ENCODE peak calls at places on chromosomes 16 and 17, in six cellular contexts. P is A673, I is hepatocyte, U is fibroblast of lung, A is PC-9, S is HCT116. O is an unnamed sample.

GRCh38 chr17:82859431-82860403 is 19.9 kb upstream of the ZNF750 start:
- DNase-seq in U (no peak), I (peak), P (peak), S (peak), A (peak), O (peak)

GRCh38 chr17:21167303-21167702 is 40.5 kb downstream of the DHRS7B start:
- DNase-seq in A (no peak), P (no peak), U (peak), S (no peak), I (no peak), O (no peak)

GRCh38 chr16:68798398-68798797 is 44.9 kb upstream of the TANGO6 start:
- DNase-seq in P (no peak), A (peak), I (no peak), S (no peak), U (no peak), O (no peak)

GRCh38 chr17:45391918-45392317 is 40.8 kb downstream of the ARHGAP27 start:
- DNase-seq in U (no peak), I (no peak), A (no peak), P (no peak), S (no peak), O (no peak)

GRCh38 chr16:30983289-30983889 is 1.6 kb upstream of the HSD3B7 start:
- DNase-seq in P (no peak), I (no peak), A (no peak), S (no peak), U (no peak), O (no peak)

GRCh38 chr17:64152428-64153125 is 22.6 kb upstream of the ERN1 start:
- DNase-seq in S (no peak), U (no peak), P (no peak), I (no peak), A (no peak), O (no peak)

GRCh38 chr17:45287526-45288264 is 25.8 kb upstream of the SPATA32 start:
- DNase-seq in S (no peak), I (no peak), P (no peak), A (no peak), U (no peak), O (no peak)

GRCh38 chr16:54268766-54269165 is 17.8 kb downstream of the IRX3 start:
- DNase-seq in S (no peak), I (no peak), U (no peak), A (no peak), P (no peak), O (no peak)

GRCh38 chr17:79132271-79133064 is 57.8 kb downstream of the ENGASE start:
- DNase-seq in P (no peak), I (no peak), S (no peak), A (no peak), U (no peak), O (no peak)

GRCh38 chr17:44086364-44087311 is 16.1 kb downstream of the G6PC3 start:
- DNase-seq in P (peak), U (peak), A (peak), S (peak), I (peak), O (peak)

GRCh38 chr17:72115789-72116520 is 4.9 kb upstream of the SOX9 start:
- DNase-seq in P (no peak), S (no peak), U (no peak), I (no peak), A (no peak), O (no peak)

GRCh38 chr17:72117748-72118587 is 2.9 kb upstream of the SOX9 start:
- DNase-seq in U (no peak), S (no peak), I (no peak), A (peak), P (no peak), O (no peak)

GRCh38 chr17:72118588-72119279 is 2.1 kb upstream of the SOX9 start:
- DNase-seq in A (peak), P (peak), I (peak), U (peak), S (peak), O (peak)

GRCh38 chr17:72117470-72117747 is 3.4 kb upstream of the SOX9 start:
- DNase-seq in S (no peak), U (no peak), A (no peak), P (no peak), I (no peak), O (no peak)

GRCh38 chr17:72116692-72117469 is 3.9 kb upstream of the SOX9 start:
- DNase-seq in S (no peak), A (no peak), P (no peak), U (peak), I (peak), O (no peak)
- TF ChIP-seq EZH2 in S (no peak), A (no peak), P (no peak), U (peak), I (peak), O (no peak)

DNA sequence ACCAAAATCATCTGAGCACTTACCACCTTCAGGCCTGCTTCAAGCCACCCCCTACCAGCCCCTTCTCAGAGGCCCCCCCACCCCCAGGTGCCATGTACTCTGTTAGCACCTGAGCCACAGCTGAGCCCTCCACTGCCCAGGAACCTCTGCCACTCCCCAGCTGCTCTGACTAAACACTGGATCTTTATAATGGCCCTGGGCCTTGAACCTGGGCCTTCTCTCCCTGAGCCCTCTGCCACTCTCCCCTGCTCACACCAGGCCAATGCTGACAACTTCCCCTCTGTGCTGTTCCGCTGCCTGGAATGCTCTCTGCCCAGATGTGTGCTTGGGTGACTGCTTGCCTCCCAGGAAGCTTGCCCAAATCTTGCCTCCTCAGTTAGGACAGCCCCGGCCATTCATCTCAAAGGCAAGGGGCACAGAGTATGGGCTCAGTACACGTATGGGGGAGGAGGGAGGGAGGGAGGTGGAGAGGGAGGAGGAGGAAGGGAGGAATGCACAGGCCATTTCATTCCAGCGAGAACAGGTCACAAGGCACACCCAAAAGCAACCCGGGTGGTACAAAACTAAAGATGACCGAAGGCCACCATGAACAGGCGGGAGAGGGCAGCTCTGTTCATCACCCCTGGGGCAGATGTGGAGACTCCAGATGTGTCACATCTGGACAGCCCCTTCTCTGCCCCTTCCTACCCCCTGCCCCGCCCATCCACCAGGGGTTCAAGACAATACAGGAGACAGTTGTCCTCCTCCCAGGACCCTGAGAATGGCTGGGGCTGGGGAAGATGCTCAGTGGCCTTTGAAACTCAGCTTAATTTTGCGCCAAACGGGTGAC is 15.3 kb upstream of the TNFRSF13B start:
- DNase-seq in I (no peak), U (no peak), P (no peak), A (no peak), S (no peak), O (no peak)
- H3K27ac ChIP-seq in I (no peak), U (no peak), P (no peak), A (no peak), S (no peak), O (no peak)

GRCh38 chr16:88924834-88925539 is 52.0 kb downstream of the CBFA2T3 start:
- DNase-seq in A (peak), S (peak), I (peak), P (peak), U (peak), O (peak)
- TF ChIP-seq EZH2 in A (no peak), S (no peak), I (no peak), P (no peak), U (no peak), O (no peak)

DNA sequence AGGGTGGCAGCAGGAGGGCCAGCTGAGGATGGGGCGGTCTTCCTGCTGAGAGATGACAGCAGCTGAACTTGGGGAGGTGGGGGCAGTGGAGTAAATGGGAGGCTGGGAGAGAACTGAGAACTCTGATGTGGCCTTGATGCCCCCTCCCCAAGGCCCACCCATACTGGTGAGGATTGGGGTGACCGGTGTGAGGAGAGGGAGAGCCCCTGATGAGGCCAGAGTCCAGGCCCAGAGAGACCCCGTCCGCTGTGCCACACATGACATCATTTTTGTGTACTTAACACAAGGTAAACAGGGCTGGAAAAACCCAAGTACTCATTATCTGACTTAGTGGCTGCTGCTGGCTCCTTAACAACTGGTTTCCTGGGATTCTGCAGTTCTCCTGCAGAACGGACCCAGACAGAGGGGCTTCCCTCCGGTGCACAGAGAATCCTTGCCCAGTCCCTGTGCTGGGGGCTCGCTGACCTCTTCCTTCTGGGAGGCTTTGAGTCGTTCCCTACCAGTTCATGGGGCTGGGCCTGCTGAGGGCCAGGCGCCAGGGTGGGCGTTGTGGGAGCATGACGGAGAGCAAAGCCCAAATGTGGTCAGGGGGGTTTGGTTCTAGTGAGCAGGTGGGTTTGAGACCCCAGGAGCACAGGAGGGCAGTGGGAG is 207.6 kb downstream of the RAB11FIP4 start:
- DNase-seq in S (no peak), A (no peak), P (no peak), I (peak), U (no peak), O (peak)
- H3K27ac ChIP-seq in S (no peak), A (no peak), P (no peak), I (peak), U (no peak), O (no peak)

DNA sequence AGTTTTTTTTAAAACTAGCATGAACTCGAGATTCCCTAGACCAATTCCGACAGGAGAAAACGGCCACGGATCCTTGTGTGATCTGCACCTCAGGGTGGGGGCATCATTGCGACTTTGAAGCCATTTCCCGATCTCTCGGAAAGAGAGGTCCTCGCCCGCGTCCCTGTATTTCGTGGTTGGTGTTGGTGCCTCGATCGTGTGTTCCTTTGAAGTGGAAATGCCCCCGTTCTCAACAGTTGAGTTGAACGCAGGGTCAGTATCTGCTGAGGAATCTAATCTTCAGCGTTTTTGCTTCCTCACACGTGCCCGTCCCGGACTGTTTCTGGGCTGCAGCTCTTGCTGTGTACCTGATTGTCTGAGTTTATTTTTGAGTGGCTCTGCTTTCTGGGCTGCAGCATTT is 1.1 kb downstream of the CRAMP1 start:
- DNase-seq in U (no peak), A (no peak), P (no peak), I (peak), S (no peak), O (peak)
- TF ChIP-seq EZH2 in U (no peak), A (no peak), P (no peak), I (no peak), S (no peak), O (no peak)